ENCODE peak calls at places on chromosomes 7 and 10, in six cellular contexts. F is GM06990, R is ovary, I is cardiac muscle cell, M is Panc1, O is mammary epithelial cell. B is an unnamed sample.
A peak's percentile ranks its signal among the peaks of the same experiment; 100 is the strongest.

GRCh38 chr10:62666264-62666663 is 138.3 kb upstream of the ADO start:
- DNase-seq in F (no peak), R (no peak), I (no peak), M (no peak), O (no peak), B (no peak)

GRCh38 chr7:15219758-15220157 is 317.2 kb upstream of the DGKB start:
- DNase-seq in F (no peak), R (no peak), I (no peak), M (no peak), O (no peak), B (no peak)

GRCh38 chr10:15842493-15843169 is 17.7 kb downstream of the MINDY3 start:
- DNase-seq in F (no peak), R (no peak), I (peak; percentile 76), M (no peak), O (no peak), B (no peak)

GRCh38 chr10:131099028-131099427 is 212.5 kb downstream of the TCERG1L start:
- DNase-seq in F (no peak), R (no peak), I (no peak), M (no peak), O (peak; percentile 4), B (no peak)

GRCh38 chr7:38274493-38274892 is 1.1 kb upstream of the TARP start:
- DNase-seq in F (no peak), R (no peak), I (no peak), M (no peak), O (no peak), B (no peak)

GRCh38 chr7:38681882-38682281 is 50.7 kb upstream of the AMPH start:
- DNase-seq in F (no peak), R (no peak), I (peak; percentile 36), M (no peak), O (no peak), B (no peak)

GRCh38 chr10:116589911-116590310 is 848 bp upstream of the PNLIPRP1 start:
- DNase-seq in F (no peak), R (no peak), I (no peak), M (no peak), O (no peak), B (no peak)

GRCh38 chr10:133225707-133226191 is 4.3 kb upstream of the UTF1 start:
- DNase-seq in F (peak; percentile 34), R (no peak), I (no peak), M (no peak), O (no peak), B (no peak)

GRCh38 chr10:35329520-35329919 is 6.8 kb upstream of the CCNY start:
- DNase-seq in F (no peak), R (no peak), I (no peak), M (no peak), O (no peak), B (no peak)

GRCh38 chr10:30028006-30028441 is 31.4 kb downstream of the JCAD start:
- DNase-seq in F (no peak), R (peak; percentile 32), I (peak; percentile 38), M (no peak), O (no peak), B (peak; percentile 56)

GRCh38 chr7:121084748-121085336 is 96.3 kb downstream of the CPED1 start:
- DNase-seq in F (no peak), R (no peak), I (peak; percentile 88), M (no peak), O (peak; percentile 69), B (no peak)

GRCh38 chr10:101690461-101690860 is 4.5 kb downstream of the FBXW4 start:
- DNase-seq in F (no peak), R (no peak), I (no peak), M (no peak), O (no peak), B (no peak)

GRCh38 chr7:81721428-81721827 is 48.4 kb downstream of the HGF start:
- DNase-seq in F (no peak), R (no peak), I (no peak), M (no peak), O (no peak), B (no peak)

GRCh38 chr7:55472928-55473725 is 99.2 kb downstream of the VOPP1 start:
- DNase-seq in F (no peak), R (no peak), I (no peak), M (no peak), O (no peak), B (no peak)

GRCh38 chr7:81236560-81236959 is 317.7 kb upstream of the SEMA3C start:
- DNase-seq in F (no peak), R (no peak), I (no peak), M (no peak), O (no peak), B (no peak)

GRCh38 chr10:23657677-23658076 is 218.8 kb downstream of the OTUD1 start:
- DNase-seq in F (no peak), R (no peak), I (no peak), M (no peak), O (no peak), B (no peak)

GRCh38 chr7:79292834-79293233 is 160.6 kb downstream of the MAGI2 start:
- DNase-seq in F (no peak), R (no peak), I (no peak), M (no peak), O (no peak), B (no peak)

GRCh38 chr7:50358306-50358705 is 53.8 kb downstream of the IKZF1 start:
- DNase-seq in F (no peak), R (no peak), I (no peak), M (no peak), O (no peak), B (no peak)

GRCh38 chr7:157593541-157593940 is 256.7 kb downstream of the DNAJB6 start:
- DNase-seq in F (no peak), R (no peak), I (no peak), M (no peak), O (no peak), B (no peak)

GRCh38 chr10:26860026-26860541 is 674 bp downstream of the ABI1 start:
- DNase-seq in F (no peak), R (peak; percentile 48), I (peak; percentile 72), M (no peak), O (peak; percentile 82), B (peak; percentile 42)

GRCh38 chr10:97713351-97713827 is at the start of gene MARVELD1:
- DNase-seq in F (no peak), R (peak; percentile 88), I (peak; percentile 91), M (no peak), O (peak; percentile 66), B (peak; percentile 69)

GRCh38 chr7:71752171-71752935 is 620.4 kb downstream of the GALNT17 start:
- DNase-seq in F (peak; percentile 70), R (no peak), I (peak; percentile 43), M (no peak), O (peak; percentile 5), B (no peak)

GRCh38 chr10:85612378-85612775 is 754.2 kb downstream of the GRID1 start:
- DNase-seq in F (peak; percentile 25), R (no peak), I (no peak), M (no peak), O (no peak), B (no peak)

GRCh38 chr10:72308320-72308987 is 34.7 kb downstream of the DDIT4 start:
- DNase-seq in F (no peak), R (peak; percentile 93), I (peak; percentile 98), M (no peak), O (peak; percentile 92), B (no peak)

GRCh38 chr10:46525177-46525823 is 31.2 kb downstream of the GPRIN2 start:
- DNase-seq in F (no peak), R (peak; percentile 4), I (peak; percentile 92), M (no peak), O (peak; percentile 82), B (peak; percentile 4)

GRCh38 chr10:1152386-1153252 is 96.4 kb downstream of the WDR37 start:
- DNase-seq in F (no peak), R (no peak), I (no peak), M (no peak), O (no peak), B (no peak)

DNA sequence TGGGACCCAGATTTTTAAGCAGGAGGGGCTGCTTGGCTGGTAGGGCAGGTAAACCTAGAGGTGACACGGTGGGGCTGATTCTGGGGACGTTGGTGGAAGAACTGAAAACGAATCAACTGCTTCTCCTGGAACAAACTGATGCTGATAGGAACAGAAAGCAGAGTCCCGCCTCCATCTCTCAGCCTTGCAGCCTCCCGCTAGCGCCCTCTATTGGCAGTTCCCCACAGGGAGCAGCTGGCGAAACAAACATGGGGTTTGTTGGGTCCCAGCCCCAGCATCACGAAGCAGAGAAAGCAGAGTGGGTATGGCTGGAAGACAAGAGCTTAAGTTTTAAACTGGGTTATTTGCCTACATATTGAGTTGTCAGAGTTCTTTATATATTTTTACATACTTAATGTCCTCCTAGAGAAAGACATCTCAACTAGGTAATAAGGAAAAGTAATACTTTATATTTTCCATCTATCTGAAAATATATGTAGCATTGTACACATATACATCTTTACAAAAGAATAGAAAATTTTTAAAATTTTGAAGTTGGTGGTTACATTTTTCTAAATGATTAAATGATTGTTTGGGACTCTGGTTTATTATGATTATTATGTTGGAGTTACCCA is 42.3 kb upstream of the FOXI2 start:
- DNase-seq in F (no peak), R (no peak), I (peak; percentile 6), M (no peak), O (peak; percentile 5), B (no peak)
- TF ChIP-seq CTCF in F (peak; percentile 62), R (no peak), I (peak; percentile 19), M (peak; percentile 81), O (peak; percentile 53), B (no peak)

DNA sequence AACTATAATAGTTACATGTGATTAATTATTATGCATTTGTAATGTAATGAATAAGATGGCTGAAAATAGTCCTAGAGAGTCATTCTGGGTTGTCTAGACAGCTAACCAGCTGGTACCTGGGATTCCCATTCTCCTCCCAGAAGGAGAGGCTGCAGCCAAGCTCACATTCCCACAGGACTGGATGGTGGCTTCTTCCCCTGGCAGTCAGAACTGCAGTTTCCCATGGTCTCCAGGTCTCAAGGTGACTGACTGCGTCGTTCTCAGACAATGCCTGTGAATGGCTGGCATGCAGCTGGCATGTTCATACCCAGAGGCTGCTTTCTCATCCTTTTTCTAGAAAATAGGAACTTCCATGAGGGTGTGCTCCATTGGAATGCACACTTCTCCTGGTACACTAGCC is 21.3 kb downstream of the TAS2R16 start:
- DNase-seq in F (no peak), R (no peak), I (no peak), M (no peak), O (no peak), B (no peak)
- H3K4me3 ChIP-seq in F (no peak overlapping the region), R (no peak overlapping the region), I (no peak overlapping the region), M (no peak overlapping the region), O (no peak overlapping the region), B (no peak overlapping the region)

DNA sequence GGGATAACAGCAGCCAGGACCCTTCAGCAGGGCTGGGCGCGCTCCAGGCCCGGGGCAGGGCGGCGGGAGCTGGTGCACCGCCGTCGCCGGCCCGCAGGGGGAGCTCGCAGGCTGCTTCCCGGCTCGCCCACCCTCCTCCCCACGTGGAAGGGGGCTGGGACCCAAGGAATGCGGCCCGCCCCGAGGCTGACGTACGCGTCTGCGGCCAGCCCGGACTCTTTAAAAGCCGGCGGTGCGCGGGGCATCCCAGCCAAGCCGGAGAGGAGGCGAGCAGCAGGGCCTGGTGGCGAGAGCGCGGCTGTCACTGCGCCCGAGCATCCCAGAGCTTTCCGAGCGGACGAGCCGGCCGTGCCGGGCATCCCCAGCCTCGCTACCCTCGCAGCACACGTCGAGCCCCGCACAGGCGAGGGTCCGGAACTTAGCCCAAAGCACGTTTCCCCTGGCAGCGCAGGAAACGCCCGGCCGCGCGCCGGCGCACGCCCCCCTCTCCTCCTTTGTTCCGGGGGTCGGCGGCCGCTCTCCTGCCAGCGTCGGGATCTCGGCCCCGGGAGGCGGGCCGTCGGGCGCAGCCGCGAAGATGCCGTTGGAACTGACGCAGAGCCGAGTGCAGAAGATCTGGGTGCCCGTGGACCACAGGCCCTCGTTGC is at the start of gene PFKFB3:
- DNase-seq in F (peak; percentile 89), R (peak; percentile 96), I (peak; percentile 97), M (peak; percentile 30), O (peak; percentile 92), B (peak; percentile 92)
- TF ChIP-seq CTCF in F (peak; percentile 68), R (peak; percentile 99), I (peak; percentile 91), M (peak; percentile 87), O (peak; percentile 69), B (peak; percentile 99)

GRCh38 chr10:58513189-58514101 is 773 bp downstream of the BICC1 start:
- DNase-seq in F (peak; percentile 11), R (peak; percentile 78), I (peak; percentile 92), M (no peak), O (peak; percentile 62), B (peak; percentile 60)
- H3K4me3 ChIP-seq in F (peak overlapping the region; percentile 31), R (peak overlapping the region; percentile 63), I (peak overlapping the region; percentile 94), M (peak overlapping the region; percentile 46), O (peak overlapping the region; percentile 90), B (peak overlapping the region; percentile 55)

B was measured in tibial nerve.